ENCODE peak calls at places on chromosome 2, in five cellular contexts. G is PC-9, W is hepatocyte, F is GM23248, A is OCI-LY7. U is an unnamed sample.

GRCh38 chr2:235541838-235542549 is 48.2 kb downstream of the AGAP1 start:
- DNase-seq in A (no peak), G (no peak), F (no peak), W (peak; percentile 31), U (no peak)

GRCh38 chr2:46909771-46910419 is 5.7 kb downstream of the MCFD2 start:
- DNase-seq in A (no peak), W (peak; percentile 17), G (peak; percentile 85), F (peak; percentile 93), U (no peak)

GRCh38 chr2:159200498-159200897 is 86.0 kb downstream of the WDSUB1 start:
- DNase-seq in W (no peak), A (no peak), F (peak; percentile 15), G (no peak), U (no peak)

GRCh38 chr2:29129586-29130281 is 14.5 kb downstream of the CLIP4 start:
- DNase-seq in G (no peak), W (no peak), A (no peak), F (peak; percentile 54), U (no peak)

GRCh38 chr2:177670791-177671528 is 278.4 kb downstream of the AGPS start:
- DNase-seq in W (no peak), F (no peak), A (no peak), G (no peak), U (no peak)

GRCh38 chr2:239816571-239816970 is 208.6 kb downstream of the NDUFA10 start:
- DNase-seq in F (no peak), G (no peak), A (no peak), W (no peak), U (no peak)

GRCh38 chr2:233513953-233514655 is 52.5 kb downstream of the USP40 start:
- DNase-seq in A (peak; percentile 89), F (no peak), W (peak; percentile 32), G (no peak), U (no peak)

GRCh38 chr2:212109792-212110680 is 428.6 kb downstream of the ERBB4 start:
- DNase-seq in G (no peak), A (no peak), F (no peak), W (peak; percentile 19), U (no peak)

GRCh38 chr2:204763974-204764703 is 218.9 kb downstream of the PARD3B start:
- DNase-seq in G (no peak), F (no peak), A (no peak), W (no peak), U (no peak)

GRCh38 chr2:74003494-74004211 is 18.9 kb downstream of the TET3 start:
- DNase-seq in W (peak; percentile 29), G (no peak), F (peak; percentile 91), A (no peak), U (no peak)

GRCh38 chr2:8857709-8858108 is 20.3 kb upstream of the KIDINS220 start:
- DNase-seq in W (no peak), A (no peak), F (no peak), G (no peak), U (no peak)

GRCh38 chr2:48161632-48162031 is 255.3 kb upstream of the FBXO11 start:
- DNase-seq in G (no peak), W (no peak), A (no peak), F (no peak), U (no peak)

GRCh38 chr2:240915526-240916335 is 9.6 kb downstream of the CROCC2 start:
- DNase-seq in A (no peak), W (no peak), G (no peak), F (no peak), U (no peak)

GRCh38 chr2:171707752-171708151 is 20.5 kb downstream of the DYNC1I2 start:
- DNase-seq in F (no peak), A (no peak), W (no peak), G (no peak), U (no peak)

GRCh38 chr2:210671065-210671464 is 114.7 kb downstream of the CPS1 start:
- DNase-seq in A (no peak), G (no peak), F (no peak), W (no peak), U (no peak)

GRCh38 chr2:109466674-109467575 is 146.8 kb downstream of the SEPTIN10 start:
- DNase-seq in W (no peak), F (peak; percentile 81), G (peak; percentile 64), A (no peak), U (no peak)

GRCh38 chr2:172288603-172289002 is 138.8 kb upstream of the ITGA6 start:
- DNase-seq in A (no peak), W (peak; percentile 33), G (peak; percentile 53), F (peak; percentile 34), U (peak; percentile 9)

GRCh38 chr2:237591021-237591370 is 462 bp upstream of the RAB17 start:
- DNase-seq in A (no peak), G (peak; percentile 95), F (no peak), W (peak; percentile 78), U (no peak)

GRCh38 chr2:159117658-159118057 is 149.2 kb downstream of the TANC1 start:
- DNase-seq in G (no peak), F (no peak), W (no peak), A (no peak), U (no peak)

GRCh38 chr2:233084488-233084887 is 24.3 kb downstream of the INPP5D start:
- DNase-seq in F (no peak), W (no peak), G (no peak), A (peak; percentile 93), U (no peak)

GRCh38 chr2:86807462-86808275 is 17.0 kb upstream of the CD8A start:
- DNase-seq in W (peak; percentile 73), A (no peak), G (peak; percentile 77), F (peak; percentile 33), U (peak; percentile 67)

GRCh38 chr2:141348481-141348880 is 782.3 kb downstream of the LRP1B start:
- DNase-seq in W (no peak), A (no peak), F (peak; percentile 50), G (no peak), U (no peak)

GRCh38 chr2:135991861-135992260 is 6.4 kb upstream of the DARS1 start:
- DNase-seq in G (no peak), W (no peak), F (no peak), A (no peak), U (no peak)

GRCh38 chr2:23720705-23721453 is 206.0 kb downstream of the ATAD2B start:
- DNase-seq in G (no peak), A (no peak), F (no peak), W (no peak), U (no peak)

DNA sequence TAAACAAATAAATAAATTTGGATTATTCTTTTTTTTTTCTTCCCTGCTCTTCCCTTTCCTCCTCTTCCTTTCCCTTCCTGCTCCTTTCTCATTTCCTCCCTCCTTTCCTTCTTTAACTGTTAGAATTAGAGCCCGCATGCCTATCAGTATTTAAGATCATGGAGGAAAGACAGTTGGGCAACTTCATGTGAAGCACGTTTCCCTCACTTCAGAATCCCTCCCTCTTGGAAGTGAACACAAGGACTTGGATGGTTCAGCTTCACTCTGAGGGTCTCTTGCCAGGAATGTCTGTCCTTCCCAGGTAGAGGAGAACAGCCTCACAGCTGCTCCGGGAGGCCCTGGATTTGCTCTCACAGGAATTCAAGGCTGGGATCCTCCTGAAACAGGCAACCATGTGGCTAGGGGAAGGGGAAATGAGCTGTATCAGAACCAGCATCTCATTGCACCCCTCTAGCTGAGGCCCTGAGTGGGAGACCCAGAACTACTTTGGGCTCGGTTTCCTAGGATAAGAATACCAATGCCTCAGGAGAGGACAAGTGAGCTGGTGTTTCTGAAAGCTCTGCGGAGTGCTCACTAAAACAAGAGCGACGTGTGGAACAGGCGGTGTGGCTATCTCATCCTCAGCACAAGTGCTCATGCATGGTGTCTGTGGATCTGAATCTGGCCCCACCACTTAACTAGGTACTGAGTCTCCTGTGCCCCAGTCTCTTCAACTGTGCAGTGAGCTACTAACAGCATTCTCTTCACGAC is 230.5 kb downstream of the MYCN start:
- DNase-seq in F (no peak), G (no peak), W (no peak), A (no peak), U (no peak)
- H3K4me1 ChIP-seq in F (no peaks in the 10 kb centered on the region), G (no peaks in the 10 kb centered on the region), W (no peaks in the 10 kb centered on the region), A (no peaks in the 10 kb centered on the region), U (no peaks in the 10 kb centered on the region)

DNA sequence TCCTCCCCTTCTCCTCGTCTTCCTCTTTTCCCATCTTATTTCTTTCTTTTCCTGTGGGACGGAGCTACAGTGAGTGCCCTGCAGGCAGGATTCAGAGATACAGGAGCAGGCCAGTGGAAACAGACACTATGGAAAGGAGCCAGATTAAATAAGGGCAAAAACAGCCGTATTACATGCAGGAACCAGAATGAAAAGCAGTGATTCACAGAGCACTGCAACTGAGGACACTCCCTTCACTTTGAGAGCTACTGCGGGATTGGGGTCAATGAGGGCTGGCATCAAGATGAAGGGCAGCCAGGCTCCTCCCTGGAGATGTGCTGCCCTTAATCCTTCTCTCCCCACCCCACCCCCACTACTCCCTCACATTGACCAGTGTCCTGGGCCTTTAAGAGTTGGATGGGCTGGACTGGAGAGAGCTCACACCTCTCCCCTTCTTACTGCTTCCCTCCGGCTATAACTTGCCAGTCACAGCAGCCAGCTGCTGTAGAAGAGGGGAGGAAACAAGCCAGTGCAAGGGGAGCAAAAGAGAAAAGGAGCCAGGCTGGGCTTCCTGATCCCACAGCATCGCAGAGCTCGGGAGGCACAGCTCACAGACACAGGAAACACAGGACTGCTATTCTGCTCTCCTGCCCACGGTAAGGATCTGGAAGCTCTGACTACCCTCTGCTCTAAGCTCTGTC is at the start of gene PLCD4:
- DNase-seq in G (peak; percentile 37), W (peak; percentile 24), F (peak; percentile 86), A (no peak), U (no peak)
- H3K4me2 ChIP-seq in G (peak within 1 kb of the TSS; percentile 35), W (peak within 1 kb of the TSS; percentile 42), F (peak within 1 kb of the TSS; percentile 68), A (no peak within 1 kb of the TSS), U (no peak within 1 kb of the TSS)

DNA sequence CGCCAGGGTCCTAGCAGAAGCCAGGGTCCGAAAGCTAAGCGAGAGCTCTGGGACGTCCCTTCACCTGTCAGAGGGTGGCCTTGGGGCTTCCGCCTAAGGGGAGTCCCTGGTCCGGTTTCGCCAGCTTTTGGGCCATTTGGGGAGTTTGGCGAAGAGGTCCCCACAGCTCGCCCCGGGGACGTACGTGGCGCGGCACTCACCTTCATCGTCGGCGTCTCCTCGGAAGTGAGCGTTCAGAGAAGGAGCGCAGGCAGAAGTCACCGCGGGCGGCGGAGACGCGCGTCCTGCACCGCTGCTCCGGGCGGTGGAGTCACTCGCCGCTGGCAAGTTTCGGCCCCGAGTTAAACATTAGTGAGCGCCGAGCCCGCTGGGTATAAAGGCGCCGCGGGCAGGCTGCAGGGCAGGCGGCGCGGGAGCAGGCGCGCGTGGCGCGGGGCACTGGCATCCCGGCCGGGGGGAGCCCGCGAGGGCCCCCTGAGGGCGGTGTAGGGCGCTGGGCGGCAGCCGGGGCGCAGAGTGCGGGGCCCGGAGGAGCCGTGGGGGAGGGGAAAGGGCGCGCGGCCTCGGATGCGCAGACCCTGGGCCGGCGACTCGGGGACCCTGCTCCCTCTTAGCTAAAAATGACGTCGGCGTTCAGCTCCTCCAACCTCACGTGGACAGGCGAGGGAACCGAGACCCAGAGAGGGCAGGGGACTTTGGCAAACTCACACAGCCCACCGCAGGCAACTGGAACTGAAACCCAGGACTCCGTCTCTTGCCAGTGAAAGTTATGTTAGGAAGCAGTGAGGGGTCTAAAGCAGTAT is at the start of gene DPP4:
- DNase-seq in A (no peak), F (peak; percentile 84), G (no peak), W (peak; percentile 87), U (peak; percentile 62)
- H2AFZ ChIP-seq in A (no peak within 1 kb of the TSS), F (peak within 1 kb of the TSS; percentile 81), G (peak within 1 kb of the TSS; percentile 43), W (peak within 1 kb of the TSS; percentile 81), U (peak within 1 kb of the TSS; percentile 80)

GRCh38 chr2:43050866-43051265 is 175.5 kb downstream of the ZFP36L2 start:
- DNase-seq in F (no peak), W (no peak), G (no peak), A (no peak), U (no peak)

GRCh38 chr2:43052944-43053306 is 173.5 kb downstream of the ZFP36L2 start:
- DNase-seq in F (no peak), W (no peak), A (no peak), G (no peak), U (no peak)

GRCh38 chr2:43052204-43052943 is 174.0 kb downstream of the ZFP36L2 start:
- DNase-seq in A (no peak), W (no peak), G (no peak), F (no peak), U (peak; percentile 78)

GRCh38 chr2:43049836-43050796 is 176.3 kb downstream of the ZFP36L2 start:
- DNase-seq in F (no peak), A (no peak), W (no peak), G (no peak), U (peak; percentile 96)

GRCh38 chr2:43051316-43051715 is 175.1 kb downstream of the ZFP36L2 start:
- DNase-seq in G (peak; percentile 74), A (no peak), F (peak; percentile 55), W (no peak), U (peak; percentile 90)
- H3K4me1 ChIP-seq in G (peaks cover 57% of the 10 kb centered on the region), A (no peaks in the 10 kb centered on the region), F (peaks cover 22% of the 10 kb centered on the region), W (peaks cover 27% of the 10 kb centered on the region), U (peaks cover 100% of the 10 kb centered on the region)